ENCODE peak calls at places on chromosomes 13 and 19, in eight cellular contexts. V is GM23338, M is kidney epithelial cell, N is HFF-Myc, L is left ventricle myocardium inferior, R is heart right ventricle, B is CD14-positive monocyte, W is astrocyte of the spinal cord. Y is an unnamed sample.

GRCh38 chr13:113774177-113775107 is 15.4 kb downstream of the TMEM255B start:
- DNase-seq in V (no peak), L (no peak), W (peak), N (no peak), R (no peak), B (no peak), M (no peak), Y (no peak)

GRCh38 chr19:18699403-18700054 is 16.0 kb downstream of the CRTC1 start:
- DNase-seq in N (no peak), R (no peak), B (no peak), M (no peak), W (no peak), V (no peak), L (no peak), Y (no peak)

GRCh38 chr19:18629166-18630088 is 7.4 kb upstream of the KLHL26 start:
- DNase-seq in R (peak), L (peak), W (no peak), B (no peak), V (no peak), M (no peak), N (no peak), Y (no peak)

GRCh38 chr13:102040812-102041211 is 361.0 kb downstream of the FGF14 start:
- DNase-seq in L (no peak), V (no peak), N (no peak), R (no peak), M (no peak), W (no peak), B (no peak), Y (no peak)

GRCh38 chr19:1066251-1066747 is 668 bp upstream of the ARHGAP45 start:
- DNase-seq in R (no peak), V (peak), B (no peak), M (no peak), L (no peak), W (no peak), N (no peak), Y (no peak)

GRCh38 chr13:82344867-82345266 is 1537.4 kb downstream of the SLITRK1 start:
- DNase-seq in V (no peak), W (no peak), M (no peak), R (no peak), L (no peak), B (no peak), N (no peak), Y (no peak)

GRCh38 chr19:11849264-11849615 is 714 bp downstream of the ZNF439 start:
- DNase-seq in B (no peak), M (no peak), L (no peak), R (no peak), V (peak), W (no peak), N (no peak), Y (no peak)

GRCh38 chr19:45863840-45864628 is at the start of gene FOXA3:
- DNase-seq in V (peak), M (no peak), W (peak), B (no peak), L (no peak), N (no peak), R (peak), Y (no peak)

GRCh38 chr19:43505186-43505456 is 575 bp upstream of the PHLDB3 start:
- DNase-seq in M (no peak), V (no peak), N (no peak), B (no peak), L (no peak), W (no peak), R (no peak), Y (no peak)

GRCh38 chr19:35199481-35199880 is 29.1 kb downstream of the FAM187B start:
- DNase-seq in M (no peak), B (no peak), R (no peak), L (no peak), W (no peak), V (no peak), N (no peak), Y (no peak)

GRCh38 chr13:43388282-43389034 is 365.1 kb downstream of the DNAJC15 start:
- DNase-seq in V (no peak), M (peak), B (no peak), L (no peak), R (no peak), N (no peak), W (no peak), Y (no peak)

GRCh38 chr19:954672-955494 is 29.0 kb downstream of the ARID3A start:
- DNase-seq in L (no peak), W (no peak), N (no peak), V (no peak), R (no peak), M (no peak), B (no peak), Y (no peak)

GRCh38 chr13:40401911-40402776 is 264.3 kb downstream of the FOXO1 start:
- DNase-seq in W (peak), R (peak), M (peak), N (peak), V (no peak), L (peak), B (peak), Y (peak)

GRCh38 chr13:50290186-50290585 is 274.9 kb downstream of the KCNRG start:
- DNase-seq in B (no peak), M (no peak), W (no peak), L (no peak), R (no peak), V (no peak), N (no peak), Y (no peak)

GRCh38 chr13:50780201-50781015 is 63.1 kb downstream of the DLEU7 start:
- DNase-seq in V (no peak), N (no peak), W (no peak), R (no peak), M (no peak), B (no peak), L (no peak), Y (no peak)

GRCh38 chr13:76330756-76331155 is 555.4 kb downstream of the KCTD12 start:
- DNase-seq in N (no peak), L (no peak), B (no peak), R (no peak), M (no peak), V (no peak), W (no peak), Y (no peak)

GRCh38 chr19:52987221-52987620 is 24.5 kb upstream of the ZNF816 start:
- DNase-seq in L (no peak), R (no peak), B (no peak), M (no peak), V (no peak), N (no peak), W (no peak), Y (no peak)

GRCh38 chr13:91540157-91540736 is 141.8 kb downstream of the GPC5 start:
- DNase-seq in W (no peak), L (no peak), M (no peak), B (no peak), V (no peak), R (no peak), N (no peak), Y (no peak)

GRCh38 chr13:112120031-112120373 is 53.1 kb downstream of the SOX1 start:
- DNase-seq in R (no peak), N (no peak), W (no peak), L (no peak), V (no peak), M (no peak), B (no peak), Y (no peak)

GRCh38 chr19:1997353-1998233 is 17.9 kb downstream of the BTBD2 start:
- DNase-seq in N (no peak), R (no peak), B (no peak), W (no peak), V (no peak), M (no peak), L (no peak), Y (no peak)

GRCh38 chr13:26473571-26474230 is 83.8 kb upstream of the WASF3 start:
- DNase-seq in B (no peak), N (no peak), W (no peak), L (no peak), M (no peak), V (no peak), R (no peak), Y (no peak)

GRCh38 chr13:111506621-111507020 is 186.2 kb downstream of the TEX29 start:
- DNase-seq in V (no peak), L (no peak), N (no peak), M (no peak), W (no peak), B (no peak), R (no peak), Y (no peak)

GRCh38 chr19:33430674-33431277 is 57.3 kb downstream of the CEBPG start:
- DNase-seq in L (peak), R (peak), V (peak), N (peak), M (peak), B (peak), W (peak), Y (peak)

GRCh38 chr13:110156186-110157065 is 150.5 kb downstream of the COL4A1 start:
- DNase-seq in R (no peak), N (no peak), L (no peak), V (no peak), W (no peak), B (no peak), M (no peak), Y (no peak)

GRCh38 chr19:18762125-18763023 is 28.7 kb downstream of the COMP start:
- DNase-seq in V (peak), R (peak), W (peak), M (no peak), B (no peak), N (no peak), L (peak), Y (no peak)

GRCh38 chr13:22770891-22771290 is 409.9 kb upstream of the SGCG start:
- DNase-seq in W (no peak), L (no peak), V (no peak), R (no peak), M (no peak), N (no peak), B (no peak), Y (no peak)

GRCh38 chr13:59103004-59103768 is 1060.5 kb downstream of the DIAPH3 start:
- DNase-seq in V (no peak), B (no peak), N (no peak), W (peak), L (no peak), R (no peak), M (no peak), Y (no peak)

DNA sequence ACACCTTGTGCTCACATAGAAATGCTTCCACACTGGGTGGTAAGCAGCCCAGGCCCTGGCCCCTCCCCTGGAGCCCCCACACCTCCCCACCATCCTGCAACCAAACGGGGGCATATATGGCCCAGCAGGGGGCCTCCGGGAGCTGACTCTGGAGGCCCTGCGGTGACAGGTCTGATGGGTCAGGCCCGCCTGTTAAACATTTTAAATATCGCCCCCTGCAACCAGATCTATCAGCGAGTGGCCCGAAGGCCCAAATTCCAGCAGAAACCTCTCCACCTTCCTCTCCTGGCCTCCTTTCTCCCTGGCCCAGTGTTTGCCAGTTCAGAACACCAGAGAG is 48.0 kb upstream of the KATNAL1 start:
- DNase-seq in V (peak), W (no peak), R (peak), B (no peak), M (no peak), N (no peak), L (no peak), Y (no peak)
- TF ChIP-seq CTCF in V (peak), W (peak), R (peak), B (peak), M (peak), N (peak), L (peak), Y (no peak)

DNA sequence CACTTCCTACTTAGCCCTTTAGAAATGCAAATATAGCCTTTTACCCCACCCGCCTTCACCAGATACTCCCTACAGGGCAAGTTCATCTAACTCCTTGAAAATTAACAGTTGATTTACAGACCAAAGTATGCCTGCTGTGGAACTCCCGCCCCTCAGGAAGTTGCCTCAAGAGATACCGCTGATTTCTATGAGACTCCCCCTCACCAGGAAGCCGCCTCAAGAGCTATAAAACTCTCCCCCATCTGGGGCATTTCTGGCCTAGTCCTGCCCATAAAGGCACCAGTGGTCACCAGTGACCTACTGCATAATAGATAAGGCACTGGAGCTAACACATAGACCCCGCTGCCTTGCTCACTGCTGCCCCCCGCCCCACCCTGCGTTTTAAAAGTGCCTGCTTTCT is 201.7 kb upstream of the UBL3 start:
- DNase-seq in B (no peak), N (no peak), V (peak), W (no peak), R (no peak), M (no peak), L (no peak), Y (no peak)
- TF ChIP-seq CTCF in B (no peak), N (no peak), V (no peak), W (no peak), R (no peak), M (peak), L (no peak), Y (no peak)

GRCh38 chr19:4724252-4724514 is 541 bp upstream of the DPP9 start:
- DNase-seq in L (no peak), R (no peak), V (no peak), M (no peak), N (no peak), W (no peak), B (no peak), Y (no peak)

GRCh38 chr19:4720037-4720700 is 3.5 kb downstream of the DPP9 start:
- DNase-seq in N (no peak), B (no peak), L (no peak), R (no peak), M (no peak), V (no peak), W (no peak), Y (no peak)

GRCh38 chr19:4722671-4723464 is 774 bp downstream of the DPP9 start:
- DNase-seq in W (peak), V (no peak), N (no peak), L (no peak), M (no peak), R (no peak), B (no peak), Y (peak)

GRCh38 chr19:4721196-4721595 is 2.4 kb downstream of the DPP9 start:
- DNase-seq in L (no peak), M (no peak), V (no peak), N (no peak), B (no peak), W (no peak), R (no peak), Y (no peak)

DNA sequence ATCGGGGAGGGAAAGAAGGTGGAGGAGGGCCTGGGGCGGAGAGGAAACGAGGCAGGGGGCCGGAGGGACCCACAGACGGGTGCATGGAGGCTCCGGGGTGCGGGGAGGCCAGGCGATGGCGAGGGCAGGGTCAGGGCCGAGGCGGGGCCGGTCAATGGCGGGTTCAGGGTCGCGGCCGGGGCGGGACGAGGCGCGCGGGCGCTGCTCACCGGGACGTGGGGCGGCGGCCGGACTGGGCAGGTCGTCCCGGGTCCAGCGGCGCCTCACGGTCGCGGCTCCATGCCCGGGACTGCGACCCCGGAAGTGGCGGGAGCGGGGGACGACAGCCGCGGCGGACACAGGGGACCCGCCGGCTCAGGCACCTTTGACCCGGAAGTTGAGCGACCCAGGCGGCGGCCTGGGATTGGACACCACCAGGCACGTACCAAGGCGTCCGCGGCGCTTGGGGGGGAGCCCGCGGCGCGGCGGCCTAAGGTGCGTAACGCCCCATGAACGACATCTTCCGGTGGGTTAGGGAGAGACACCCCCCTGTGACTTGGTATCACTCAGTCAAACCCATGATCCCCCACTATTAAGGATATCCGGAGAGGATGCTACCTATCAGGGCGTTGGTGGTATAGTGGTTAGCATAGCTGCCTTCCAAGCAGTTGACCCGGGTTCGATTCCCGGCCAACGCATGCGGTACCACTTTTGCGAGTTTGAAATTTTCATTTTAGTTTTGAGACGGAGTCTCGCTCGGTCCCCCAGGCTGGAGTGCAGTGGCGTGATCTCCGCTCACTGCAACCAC is at the start of gene DPP9:
- DNase-seq in L (peak), M (peak), N (peak), W (peak), V (peak), R (peak), B (peak), Y (peak)
- TF ChIP-seq CTCF in L (peak), M (peak), N (no peak), W (peak), V (peak), R (peak), B (no peak), Y (peak)

GRCh38 chr19:49744946-49745381 is 18.1 kb downstream of the TSKS start:
- DNase-seq in B (no peak), L (no peak), W (no peak), R (no peak), V (peak), M (no peak), N (no peak), Y (no peak)

GRCh38 chr19:49749055-49749716 is 13.9 kb downstream of the TSKS start:
- DNase-seq in L (no peak), B (no peak), W (peak), N (no peak), R (no peak), M (no peak), V (peak), Y (no peak)

GRCh38 chr19:49749771-49750170 is 13.3 kb downstream of the TSKS start:
- DNase-seq in B (no peak), V (no peak), L (no peak), M (no peak), N (no peak), W (peak), R (no peak), Y (no peak)

GRCh38 chr19:49741210-49741844 is 21.8 kb downstream of the TSKS start:
- DNase-seq in M (no peak), B (no peak), L (no peak), R (no peak), N (no peak), V (no peak), W (no peak), Y (no peak)

DNA sequence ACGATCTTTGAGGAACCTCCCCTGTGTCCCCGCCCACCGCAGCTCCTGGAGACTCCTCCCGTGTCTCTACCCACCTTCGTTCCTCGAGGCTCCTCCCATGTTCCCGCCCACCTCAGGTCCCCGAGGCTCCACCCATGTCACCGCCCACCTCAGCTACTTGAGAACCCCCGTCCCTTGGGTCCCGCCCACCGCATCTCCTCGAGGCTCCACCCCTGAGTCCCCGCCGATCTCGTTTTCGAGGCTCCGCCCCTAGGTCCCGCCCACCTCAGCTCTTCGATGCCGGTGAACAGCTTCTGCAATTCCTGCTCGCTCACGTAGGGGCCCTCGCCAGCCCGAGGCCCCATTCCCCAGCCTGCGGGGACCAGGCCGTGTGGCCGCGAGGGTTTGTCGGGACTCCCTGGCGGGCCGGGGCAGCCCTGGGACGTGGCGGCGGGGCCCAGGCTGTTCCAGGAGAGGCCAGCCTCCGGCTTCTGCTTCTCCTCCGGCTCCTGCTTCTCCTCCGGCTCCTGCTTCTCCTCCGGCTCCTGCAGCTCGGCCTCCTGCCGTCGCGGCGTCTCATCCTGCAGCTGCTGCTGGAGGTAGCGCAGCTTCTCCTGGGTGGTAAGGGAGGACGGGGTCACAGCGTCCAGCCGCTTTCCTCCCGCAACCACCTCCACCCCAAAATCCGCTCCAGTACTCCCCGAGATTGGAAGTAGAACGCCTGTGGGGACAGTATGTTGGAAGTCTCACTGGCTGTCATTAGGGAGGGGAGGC is 16.7 kb downstream of the TSKS start:
- DNase-seq in R (peak), B (peak), L (peak), M (peak), W (peak), V (peak), N (no peak), Y (no peak)
- TF ChIP-seq CTCF in R (no peak), B (peak), L (no peak), M (no peak), W (no peak), V (peak), N (no peak), Y (no peak)